ENCODE peak calls at places on chromosome 2, in eight cellular contexts. B is esophagus squamous epithelium, V is mucosa of descending colon, Q is AG04449, Y is colonic mucosa, C is fibroblast of villous mesenchyme, O is lung, T is WERI-Rb-1. I is an unnamed sample.

GRCh38 chr2:43228341-43228751 is 1.9 kb upstream of the ZFP36L2 start:
- DNase-seq in Q (no peak), C (peak; percentile 38), O (no peak), T (no peak), Y (peak; percentile 32), B (no peak), V (no peak), I (no peak)

GRCh38 chr2:170816499-170817246 is at the start of gene GAD1:
- DNase-seq in B (no peak), Q (no peak), T (peak; percentile 90), O (peak; percentile 80), C (peak; percentile 36), V (peak; percentile 77), Y (peak; percentile 82), I (peak; percentile 72)

GRCh38 chr2:5121677-5122076 is 570.5 kb upstream of the SOX11 start:
- DNase-seq in T (peak; percentile 43), Y (no peak), V (no peak), C (no peak), B (no peak), O (no peak), Q (no peak), I (peak; percentile 1)

GRCh38 chr2:31317387-31317786 is 83.4 kb downstream of the EHD3 start:
- DNase-seq in Y (no peak), O (no peak), Q (no peak), V (no peak), B (no peak), C (no peak), T (no peak), I (no peak)

GRCh38 chr2:96953611-96954489 is 32.5 kb downstream of the FAM178B start:
- DNase-seq in T (peak; percentile 57), B (no peak), Q (no peak), O (no peak), Y (no peak), C (no peak), V (no peak), I (no peak)

GRCh38 chr2:128377071-128377910 is 58.6 kb upstream of the HS6ST1 start:
- DNase-seq in C (no peak), T (no peak), Q (no peak), B (no peak), V (no peak), Y (no peak), O (no peak), I (no peak)

GRCh38 chr2:106596844-106597243 is 109.7 kb downstream of the CD8B2 start:
- DNase-seq in Q (no peak), O (no peak), B (no peak), Y (no peak), C (no peak), T (no peak), V (no peak), I (no peak)

GRCh38 chr2:120978359-120979050 is 242.8 kb downstream of the GLI2 start:
- DNase-seq in Y (no peak), O (no peak), T (no peak), B (no peak), C (peak; percentile 16), V (no peak), Q (no peak), I (no peak)

GRCh38 chr2:61493523-61493942 is 22.6 kb upstream of the USP34 start:
- DNase-seq in Q (no peak), O (no peak), V (peak; percentile 19), T (no peak), Y (no peak), C (peak; percentile 21), B (no peak), I (no peak)

GRCh38 chr2:40120021-40120420 is 331.9 kb downstream of the SLC8A1 start:
- DNase-seq in C (no peak), B (no peak), Y (no peak), V (no peak), O (no peak), T (peak; percentile 67), Q (no peak), I (no peak)

GRCh38 chr2:29628882-29629281 is 292.5 kb downstream of the ALK start:
- DNase-seq in T (no peak), B (no peak), O (no peak), Q (no peak), V (no peak), C (no peak), Y (no peak), I (peak; percentile 7)

GRCh38 chr2:120798569-120799215 is 63.0 kb downstream of the GLI2 start:
- DNase-seq in Q (no peak), O (no peak), T (peak; percentile 17), Y (no peak), B (no peak), C (no peak), V (no peak), I (no peak)

GRCh38 chr2:39845460-39846146 is 66.5 kb upstream of the THUMPD2 start:
- DNase-seq in O (no peak), Q (no peak), B (no peak), C (no peak), T (no peak), V (no peak), Y (no peak), I (no peak)

GRCh38 chr2:216792222-216793001 is 67.5 kb downstream of the TNP1 start:
- DNase-seq in B (no peak), Y (peak; percentile 28), V (no peak), Q (no peak), T (peak; percentile 22), C (peak; percentile 49), O (no peak), I (peak; percentile 3)

GRCh38 chr2:138059967-138060635 is 95.8 kb downstream of the HNMT start:
- DNase-seq in O (no peak), C (peak; percentile 77), V (no peak), B (no peak), T (no peak), Q (no peak), Y (no peak), I (peak; percentile 90)

GRCh38 chr2:42802150-42802549 is 9.8 kb upstream of the HAAO start:
- DNase-seq in Q (no peak), V (no peak), C (no peak), Y (no peak), O (no peak), B (no peak), T (no peak), I (no peak)

GRCh38 chr2:200749631-200750322 is 61.9 kb upstream of the BZW1 start:
- DNase-seq in Q (no peak), C (no peak), T (no peak), O (no peak), Y (no peak), B (no peak), V (no peak), I (no peak)

GRCh38 chr2:142724713-142725349 is 152.6 kb upstream of the KYNU start:
- DNase-seq in C (no peak), Y (no peak), Q (no peak), B (no peak), O (no peak), V (no peak), T (no peak), I (no peak)

GRCh38 chr2:11743531-11743815 is 3.0 kb upstream of the LPIN1 start:
- DNase-seq in Y (no peak), Q (no peak), O (no peak), B (no peak), T (no peak), V (no peak), C (no peak), I (no peak)

GRCh38 chr2:173104156-173104555 is 28.5 kb downstream of the MAP3K20 start:
- DNase-seq in O (no peak), Y (no peak), C (no peak), V (no peak), Q (no peak), T (no peak), B (no peak), I (no peak)

GRCh38 chr2:173107629-173108022 is 32.0 kb downstream of the MAP3K20 start:
- DNase-seq in O (no peak), T (no peak), Y (no peak), Q (no peak), V (no peak), C (no peak), B (no peak), I (no peak)

GRCh38 chr2:173106959-173107628 is 31.4 kb downstream of the MAP3K20 start:
- DNase-seq in T (no peak), Q (no peak), O (no peak), Y (no peak), V (no peak), C (no peak), B (no peak), I (no peak)

GRCh38 chr2:173109253-173110188 is 33.9 kb downstream of the MAP3K20 start:
- DNase-seq in Q (peak; percentile 71), O (no peak), T (no peak), C (peak; percentile 93), V (no peak), B (no peak), Y (no peak), I (peak; percentile 56)
- H3K4me3 ChIP-seq in Q (no peak overlapping the region), O (no peak overlapping the region), T (no peak overlapping the region), C (no peak overlapping the region), V (no peak overlapping the region), B (no peak overlapping the region), Y (no peak overlapping the region), I (no peak overlapping the region)

DNA sequence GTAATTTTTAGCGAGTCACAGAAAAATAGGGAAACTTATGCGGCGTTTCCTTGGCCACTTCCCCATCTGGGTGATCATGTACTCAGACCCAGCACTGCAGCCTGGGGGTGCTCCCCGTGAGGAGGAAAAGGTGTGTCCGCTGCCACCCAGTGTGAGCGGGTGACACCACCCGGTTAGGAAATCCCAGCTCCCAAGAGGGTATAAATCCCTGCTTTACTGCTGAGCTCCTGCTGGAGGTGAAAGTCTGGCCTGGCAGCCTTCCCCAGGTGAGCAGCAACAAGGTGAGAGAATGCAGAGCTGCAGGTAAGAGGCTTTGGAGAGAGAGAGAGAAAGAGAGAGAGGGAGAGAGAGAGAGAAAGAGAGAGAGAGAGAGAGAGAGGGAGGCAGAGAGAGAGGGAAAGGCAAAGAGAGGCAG is at the start of gene IL1R2:
- DNase-seq in C (no peak), T (no peak), B (no peak), O (peak; percentile 43), V (peak; percentile 79), Q (no peak), Y (peak; percentile 85), I (no peak)
- TF ChIP-seq CTCF in C (no peak), T (no peak), B (no peak), O (no peak), V (no peak), Q (no peak), Y (no peak), I (no peak)

GRCh38 chr2:179247318-179248023 is 17.2 kb downstream of the SESTD1 start:
- DNase-seq in V (no peak), Y (no peak), B (no peak), O (no peak), T (no peak), Q (no peak), C (no peak), I (no peak)
- H3K4me3 ChIP-seq in V (no peak overlapping the region), Y (no peak overlapping the region), B (no peak overlapping the region), O (no peak overlapping the region), T (no peak overlapping the region), Q (no peak overlapping the region), C (no peak overlapping the region), I (no peak overlapping the region)

DNA sequence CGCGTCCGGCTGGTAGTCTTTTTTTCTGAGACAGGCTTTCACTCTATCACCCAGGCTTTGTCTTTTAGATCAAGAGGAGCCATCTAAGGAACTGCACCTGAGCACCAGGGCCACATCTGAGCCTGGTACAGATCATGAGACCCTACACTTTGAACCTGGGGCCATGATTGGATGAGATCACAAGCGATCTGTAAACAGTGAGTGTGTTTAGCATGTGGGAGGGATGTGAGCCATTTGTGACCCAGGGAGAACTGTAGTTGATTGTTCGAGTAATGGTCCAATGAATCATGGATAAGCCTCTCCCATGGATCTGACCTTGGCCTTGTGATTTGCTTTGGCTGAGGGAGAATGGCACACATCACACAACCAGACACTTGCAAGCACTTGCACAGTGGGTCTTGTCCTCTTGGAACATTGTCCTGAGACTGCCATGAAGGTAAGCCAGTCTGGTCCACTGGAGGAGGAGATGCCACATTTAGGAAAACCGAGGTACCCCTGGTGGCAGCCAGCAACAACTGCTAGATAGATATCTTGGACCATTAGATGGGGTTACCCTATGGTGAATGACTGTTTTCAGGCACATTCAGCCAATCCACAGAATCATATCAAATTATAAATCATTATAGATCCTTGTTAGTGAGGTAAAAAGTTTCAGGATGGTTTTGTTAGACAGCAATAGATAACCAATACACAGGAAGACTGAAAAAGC is 19.5 kb upstream of the DTNB start:
- DNase-seq in V (no peak), B (no peak), T (no peak), Y (no peak), C (no peak), O (no peak), Q (no peak), I (peak; percentile 53)
- TF ChIP-seq CTCF in V (no peak), B (no peak), T (no peak), Y (no peak), C (no peak), O (no peak), Q (no peak), I (no peak)

I was measured in foreskin fibroblast.